ENCODE peak calls at places on chromosomes 11 and 22, in four cellular contexts. One of them, this sample, is unnamed.
A peak's percentile ranks its signal among the peaks of the same experiment; 100 is the strongest.

GRCh38 chr11:76823481-76824028 is 37.2 kb upstream of the ACER3 start:
- DNase-seq in BJ: no peak
- DNase-seq in nephron progenitor cell: no peak
- DNase-seq in fibroblast of mammary gland: peak; percentile 79
- DNase-seq in this sample: no peak

GRCh38 chr11:86335131-86335768 is 33.2 kb downstream of the HIKESHI start:
- DNase-seq in BJ: peak; percentile 20
- DNase-seq in fibroblast of mammary gland: no peak
- DNase-seq in nephron progenitor cell: no peak
- DNase-seq in this sample: no peak

GRCh38 chr11:88208742-88209141 is 33.5 kb upstream of the RAB38 start:
- DNase-seq in fibroblast of mammary gland: no peak
- DNase-seq in nephron progenitor cell: no peak
- DNase-seq in BJ: no peak
- DNase-seq in this sample: no peak

GRCh38 chr11:65525659-65526480 is 987 bp downstream of the SCYL1 start:
- DNase-seq in BJ: no peak
- DNase-seq in nephron progenitor cell: no peak
- DNase-seq in fibroblast of mammary gland: no peak
- DNase-seq in this sample: no peak

GRCh38 chr11:20238712-20239111 is 78.4 kb upstream of the DBX1 start:
- DNase-seq in BJ: no peak
- DNase-seq in fibroblast of mammary gland: no peak
- DNase-seq in nephron progenitor cell: no peak
- DNase-seq in this sample: no peak

GRCh38 chr11:11620251-11620965 is 1.4 kb downstream of the GALNT18 start:
- DNase-seq in BJ: no peak
- DNase-seq in nephron progenitor cell: peak; percentile 66
- DNase-seq in fibroblast of mammary gland: peak; percentile 24
- DNase-seq in this sample: peak; percentile 38

GRCh38 chr11:93888026-93888425 is 37.6 kb upstream of the VSTM5 start:
- DNase-seq in nephron progenitor cell: no peak
- DNase-seq in BJ: no peak
- DNase-seq in fibroblast of mammary gland: no peak
- DNase-seq in this sample: no peak

GRCh38 chr22:50274311-50274710 is 4.1 kb upstream of the MAPK11 start:
- DNase-seq in nephron progenitor cell: peak; percentile 47
- DNase-seq in BJ: no peak
- DNase-seq in fibroblast of mammary gland: peak; percentile 62
- DNase-seq in this sample: no peak

GRCh38 chr11:76579047-76579751 is 91.3 kb downstream of the LRRC32 start:
- DNase-seq in fibroblast of mammary gland: peak; percentile 65
- DNase-seq in BJ: no peak
- DNase-seq in nephron progenitor cell: no peak
- DNase-seq in this sample: no peak

GRCh38 chr11:34830648-34831047 is 85.5 kb downstream of the APIP start:
- DNase-seq in nephron progenitor cell: no peak
- DNase-seq in fibroblast of mammary gland: no peak
- DNase-seq in BJ: no peak
- DNase-seq in this sample: no peak

DNA sequence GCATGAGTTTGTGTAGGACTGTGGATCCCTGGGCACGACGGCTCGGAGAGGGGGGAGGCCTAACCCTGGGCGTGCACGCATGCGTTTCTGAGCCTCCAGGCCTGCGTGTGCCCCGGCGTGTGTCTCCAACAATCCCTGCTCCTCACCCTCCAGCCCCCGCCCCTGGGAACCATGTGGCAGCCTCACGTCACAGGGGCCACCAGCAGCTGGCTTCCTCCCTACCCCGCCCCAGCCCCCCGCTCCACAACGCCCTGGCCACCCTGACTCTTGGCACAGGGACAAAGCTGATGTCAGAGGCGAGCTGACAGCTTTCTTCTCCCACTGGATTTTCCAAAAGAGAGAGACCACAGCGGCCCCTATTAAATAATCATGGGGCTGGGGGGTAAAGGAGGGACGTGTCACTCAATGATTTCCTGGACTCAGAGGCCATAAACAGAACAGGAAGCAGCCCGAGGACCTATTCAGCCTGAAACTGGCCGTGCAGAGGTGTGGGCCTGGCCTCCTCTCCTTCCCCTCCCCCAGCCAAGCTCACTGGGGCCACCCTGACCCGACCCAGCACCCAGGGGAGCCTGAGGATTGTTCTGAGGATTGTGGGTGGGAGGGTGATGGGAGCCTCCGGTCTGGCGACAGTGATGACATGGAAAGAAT is 6.8 kb upstream of the LIF start:
- DNase-seq in fibroblast of mammary gland: peak; percentile 47
- DNase-seq in BJ: no peak
- DNase-seq in nephron progenitor cell: no peak
- DNase-seq in this sample: no peak
- TF ChIP-seq CTCF in fibroblast of mammary gland: no peak
- TF ChIP-seq CTCF in BJ: no peak
- TF ChIP-seq CTCF in nephron progenitor cell: no peak
- TF ChIP-seq CTCF in this sample: no peak

GRCh38 chr22:24429411-24430365 is 2.3 kb downstream of the ADORA2A start:
- DNase-seq in fibroblast of mammary gland: no peak
- DNase-seq in nephron progenitor cell: peak; percentile 43
- DNase-seq in BJ: no peak
- DNase-seq in this sample: no peak
- TF ChIP-seq CTCF in fibroblast of mammary gland: no peak
- TF ChIP-seq CTCF in nephron progenitor cell: no peak
- TF ChIP-seq CTCF in BJ: no peak
- TF ChIP-seq CTCF in this sample: no peak

GRCh38 chr11:101288392-101288791 is 158.8 kb upstream of the PGR start:
- DNase-seq in BJ: no peak
- DNase-seq in fibroblast of mammary gland: no peak
- DNase-seq in nephron progenitor cell: no peak
- DNase-seq in this sample: no peak
- TF ChIP-seq CTCF in BJ: no peak
- TF ChIP-seq CTCF in fibroblast of mammary gland: no peak
- TF ChIP-seq CTCF in nephron progenitor cell: no peak
- TF ChIP-seq CTCF in this sample: no peak

GRCh38 chr22:41501209-41501608 is 32.3 kb downstream of the ACO2 start:
- DNase-seq in BJ: no peak
- DNase-seq in nephron progenitor cell: no peak
- DNase-seq in fibroblast of mammary gland: no peak
- DNase-seq in this sample: no peak
- TF ChIP-seq CTCF in BJ: peak; percentile 25
- TF ChIP-seq CTCF in nephron progenitor cell: no peak
- TF ChIP-seq CTCF in fibroblast of mammary gland: peak; percentile 25
- TF ChIP-seq CTCF in this sample: no peak

This sample was measured in progenitor cell of endocrine pancreas.